ENCODE peak calls at places on chromosomes 6 and 20, in eight cellular contexts. V, G, R, F, Z, H, L and N are unnamed samples.

GRCh38 chr6:79385333-79385732 is 150.9 kb upstream of the HMGN3 start:
- DNase-seq in R (no peak), L (no peak), H (no peak), Z (no peak), V (no peak), F (no peak), G (no peak), N (no peak)

GRCh38 chr6:42898891-42899361 is 16.9 kb upstream of the PTCRA start:
- DNase-seq in Z (peak), V (peak), G (no peak), R (no peak), L (peak), F (peak), H (peak), N (peak)

GRCh38 chr20:62308102-62308822 is 5.5 kb downstream of the ADRM1 start:
- DNase-seq in Z (no peak), L (no peak), F (peak), V (no peak), G (no peak), R (no peak), H (no peak), N (no peak)

GRCh38 chr20:52972190-52972937 is at the start of gene TSHZ2:
- DNase-seq in L (peak), Z (peak), R (no peak), V (peak), H (peak), F (no peak), G (peak), N (peak)

GRCh38 chr6:170575250-170575649 is 9.2 kb downstream of the PDCD2 start:
- DNase-seq in Z (no peak), V (peak), R (no peak), G (no peak), L (no peak), F (no peak), H (peak), N (peak)

GRCh38 chr6:87196275-87196842 is 41.0 kb downstream of the ZNF292 start:
- DNase-seq in G (no peak), V (peak), H (no peak), F (no peak), L (no peak), R (no peak), Z (no peak), N (no peak)

GRCh38 chr6:61192610-61193009 is 1093.4 kb downstream of the KHDRBS2 start:
- DNase-seq in G (no peak), R (no peak), H (no peak), Z (no peak), V (no peak), F (no peak), L (no peak), N (no peak)

GRCh38 chr20:1327827-1328679 is 886 bp downstream of the SDCBP2 start:
- DNase-seq in Z (no peak), F (no peak), H (no peak), R (no peak), V (no peak), G (no peak), L (peak), N (no peak)

GRCh38 chr6:100266512-100266911 is 198.2 kb downstream of the SIM1 start:
- DNase-seq in F (no peak), H (no peak), R (no peak), G (no peak), V (no peak), L (no peak), Z (no peak), N (no peak)

GRCh38 chr6:169701218-169701952 is 444 bp downstream of the WDR27 start:
- DNase-seq in F (no peak), Z (no peak), L (peak), G (no peak), V (peak), R (no peak), H (no peak), N (peak)

GRCh38 chr6:11437824-11438459 is 99.6 kb upstream of the TMEM170B start:
- DNase-seq in L (no peak), Z (no peak), F (no peak), R (no peak), V (peak), G (no peak), H (no peak), N (no peak)

GRCh38 chr6:23349521-23350147 is 776.4 kb upstream of the NRSN1 start:
- DNase-seq in R (peak), L (no peak), Z (no peak), F (no peak), G (no peak), V (peak), H (peak), N (no peak)

GRCh38 chr6:119344306-119344705 is 5.3 kb downstream of the MAN1A1 start:
- DNase-seq in R (no peak), V (no peak), F (peak), Z (no peak), L (no peak), G (no peak), H (no peak), N (no peak)

GRCh38 chr20:20890751-20891150 is 178.3 kb upstream of the RALGAPA2 start:
- DNase-seq in H (no peak), V (no peak), Z (no peak), R (no peak), G (no peak), L (no peak), F (no peak), N (no peak)

GRCh38 chr20:49579195-49579594 is 11.3 kb upstream of the PTGIS start:
- DNase-seq in F (no peak), L (no peak), H (no peak), G (no peak), R (no peak), Z (no peak), V (no peak), N (no peak)

GRCh38 chr6:82878812-82879211 is 186.8 kb downstream of the UBE3D start:
- DNase-seq in F (no peak), R (no peak), Z (no peak), H (no peak), V (peak), L (no peak), G (no peak), N (no peak)

GRCh38 chr20:8862092-8862491 is 206.8 kb upstream of the PLCB4 start:
- DNase-seq in H (no peak), G (no peak), R (no peak), V (no peak), F (no peak), Z (no peak), L (no peak), N (no peak)

GRCh38 chr6:10529231-10529801 is 8.2 kb downstream of the GCNT2 start:
- DNase-seq in G (no peak), F (no peak), L (no peak), R (no peak), Z (no peak), V (peak), H (no peak), N (no peak)

GRCh38 chr6:36916159-36916558 is 30.4 kb downstream of the C6orf89 start:
- DNase-seq in F (no peak), Z (no peak), L (no peak), R (no peak), G (no peak), H (no peak), V (no peak), N (no peak)

GRCh38 chr20:1707588-1708449 is 50.2 kb upstream of the SIRPG start:
- DNase-seq in G (no peak), V (peak), R (no peak), H (no peak), L (peak), F (no peak), Z (no peak), N (no peak)

GRCh38 chr6:69953491-69953890 is 87.1 kb downstream of the COL19A1 start:
- DNase-seq in F (no peak), V (no peak), L (no peak), Z (no peak), G (no peak), R (no peak), H (no peak), N (no peak)

GRCh38 chr6:13453771-13454251 is 33.6 kb downstream of the GFOD1 start:
- DNase-seq in R (no peak), G (no peak), H (no peak), L (no peak), Z (peak), F (no peak), V (peak), N (no peak)

GRCh38 chr6:27604986-27605385 is 132.1 kb upstream of the ZNF184 start:
- DNase-seq in G (no peak), F (no peak), Z (no peak), V (peak), L (no peak), R (no peak), H (no peak), N (no peak)

GRCh38 chr6:109612268-109612667 is 78.7 kb downstream of the AK9 start:
- DNase-seq in H (no peak), Z (no peak), V (peak), G (no peak), L (no peak), F (no peak), R (no peak), N (no peak)

GRCh38 chr20:23205656-23206055 is 119.5 kb upstream of the CD93 start:
- DNase-seq in Z (no peak), L (no peak), F (peak), H (peak), R (peak), G (peak), V (peak), N (no peak)

GRCh38 chr20:36355469-36356171 is 49.5 kb downstream of the DLGAP4 start:
- DNase-seq in R (no peak), V (no peak), L (no peak), G (no peak), H (no peak), Z (no peak), F (no peak), N (no peak)

GRCh38 chr6:167152858-167153257 is 4.9 kb downstream of the GPR31 start:
- DNase-seq in Z (no peak), R (no peak), H (no peak), V (no peak), G (no peak), L (peak), F (no peak), N (no peak)

GRCh38 chr6:54802775-54803631 is 43.6 kb upstream of the FAM83B start:
- DNase-seq in F (no peak), V (peak), R (peak), L (no peak), H (no peak), G (no peak), Z (no peak), N (no peak)

GRCh38 chr6:3068329-3069223 is at the start of gene RIPK1:
- DNase-seq in G (peak), R (peak), F (peak), H (peak), Z (peak), L (peak), V (peak), N (peak)

GRCh38 chr20:37902504-37903313 is at the start of gene VSTM2L:
- DNase-seq in R (no peak), L (no peak), Z (no peak), F (no peak), G (no peak), V (peak), H (peak), N (peak)

GRCh38 chr20:4507288-4507719 is 214.4 kb upstream of the PRND start:
- DNase-seq in G (no peak), R (peak), V (peak), H (peak), F (no peak), L (no peak), Z (no peak), N (no peak)

GRCh38 chr6:90941885-90942284 is 355.0 kb upstream of the MAP3K7 start:
- DNase-seq in F (no peak), R (no peak), V (no peak), G (no peak), L (no peak), H (no peak), Z (no peak), N (no peak)

GRCh38 chr6:38155576-38156204 is 336.2 kb downstream of the ZFAND3 start:
- DNase-seq in H (peak), L (no peak), Z (no peak), R (no peak), F (no peak), V (no peak), G (no peak), N (no peak)

GRCh38 chr6:132684267-132684666 is 25.3 kb upstream of the TAAR1 start:
- DNase-seq in R (no peak), H (no peak), F (no peak), L (no peak), V (peak), G (no peak), Z (no peak), N (no peak)